ENCODE peak calls at places on chromosomes 13 and 19, in five cellular contexts. C, B, E, K and A are unnamed samples.

GRCh38 chr13:98476106-98476505 is 100.8 kb downstream of the STK24 start:
- DNase-seq in E (no peak), B (no peak), C (no peak), K (no peak), A (no peak)

GRCh38 chr13:33249894-33250293 is 35.7 kb downstream of the STARD13 start:
- DNase-seq in C (no peak), K (no peak), E (no peak), B (no peak), A (no peak)

GRCh38 chr13:59356607-59357006 is 807.1 kb downstream of the DIAPH3 start:
- DNase-seq in K (peak), C (peak), E (peak), B (no peak), A (no peak)

GRCh38 chr13:42380420-42381164 is 108.6 kb downstream of the AKAP11 start:
- DNase-seq in C (no peak), K (no peak), E (no peak), B (no peak), A (no peak)

GRCh38 chr19:57305056-57305455 is 15.2 kb upstream of the ZNF543 start:
- DNase-seq in C (no peak), B (no peak), E (no peak), K (no peak), A (no peak)

GRCh38 chr19:11381535-11382369 is 2.4 kb downstream of the EPOR start:
- DNase-seq in K (peak), E (no peak), C (peak), B (peak), A (peak)

GRCh38 chr19:16298334-16298733 is 26.3 kb upstream of the KLF2 start:
- DNase-seq in B (no peak), E (no peak), K (no peak), C (no peak), A (no peak)

GRCh38 chr19:41541990-41542584 is 33.9 kb upstream of the CEACAM21 start:
- DNase-seq in B (no peak), E (no peak), C (peak), K (peak), A (no peak)

GRCh38 chr19:13835791-13836723 is 40.8 kb downstream of the ZSWIM4 start:
- DNase-seq in E (no peak), K (peak), C (no peak), B (no peak), A (no peak)

GRCh38 chr13:110382229-110382628 is 75.1 kb downstream of the COL4A2 start:
- DNase-seq in B (no peak), C (no peak), E (no peak), K (peak), A (no peak)

GRCh38 chr19:50320051-50320450 is 9.1 kb downstream of the KCNC3 start:
- DNase-seq in B (no peak), K (no peak), E (no peak), C (no peak), A (no peak)

GRCh38 chr13:24713022-24713421 is 32.8 kb downstream of the ATP12A start:
- DNase-seq in B (no peak), E (no peak), K (no peak), C (no peak), A (no peak)

GRCh38 chr19:42271045-42271419 is 2.0 kb downstream of the CIC start:
- DNase-seq in K (no peak), E (no peak), B (no peak), C (no peak), A (no peak)

GRCh38 chr13:99860736-99861135 is 110.8 kb downstream of the ZIC5 start:
- DNase-seq in C (no peak), B (no peak), E (no peak), K (no peak), A (no peak)

GRCh38 chr19:43739419-43739818 is 15.3 kb downstream of the SMG9 start:
- DNase-seq in C (no peak), E (no peak), B (no peak), K (no peak), A (no peak)

GRCh38 chr19:48614436-48615144 is at the start of gene FAM83E:
- DNase-seq in C (peak), E (no peak), B (no peak), K (peak), A (no peak)

GRCh38 chr13:110442946-110443632 is 118.4 kb downstream of the RAB20 start:
- DNase-seq in C (no peak), B (no peak), K (peak), E (no peak), A (no peak)

GRCh38 chr13:40275636-40276035 is 390.8 kb downstream of the FOXO1 start:
- DNase-seq in E (no peak), C (no peak), B (no peak), K (peak), A (no peak)

GRCh38 chr19:32581704-32582164 is 744 bp downstream of the PDCD5 start:
- DNase-seq in B (no peak), E (no peak), C (peak), K (peak), A (no peak)

GRCh38 chr13:106143392-106143791 is 392.1 kb downstream of the EFNB2 start:
- DNase-seq in E (peak), B (no peak), C (no peak), K (no peak), A (no peak)

GRCh38 chr13:33610471-33611015 is 207.4 kb upstream of the RFC3 start:
- DNase-seq in K (no peak), B (peak), C (peak), E (no peak), A (peak)

GRCh38 chr19:10305139-10305806 is 4.3 kb downstream of the ZGLP1 start:
- DNase-seq in K (peak), B (peak), C (no peak), E (no peak), A (peak)

GRCh38 chr13:41206467-41206866 is 12.1 kb upstream of the KBTBD7 start:
- DNase-seq in K (no peak), C (no peak), B (no peak), E (no peak), A (no peak)

GRCh38 chr19:29678484-29679106 is 13.3 kb downstream of the PLEKHF1 start:
- DNase-seq in B (peak), C (no peak), E (no peak), K (peak), A (peak)

GRCh38 chr13:62482351-62482750 is 1066.7 kb upstream of the PCDH20 start:
- DNase-seq in K (no peak), E (no peak), B (no peak), C (no peak), A (no peak)

GRCh38 chr13:75779393-75779792 is 143.3 kb downstream of the LMO7 start:
- DNase-seq in B (no peak), E (no peak), K (no peak), C (no peak), A (no peak)

GRCh38 chr19:49761249-49761624 is 1.9 kb downstream of the TSKS start:
- DNase-seq in K (no peak), E (no peak), C (no peak), B (no peak), A (no peak)